ENCODE peak calls at places on chromosomes 6 and 20, in eight cellular contexts. One of them, this sample, is unnamed.
A peak's percentile ranks its signal among the peaks of the same experiment; 100 is the strongest.

GRCh38 chr6:56693246-56693607 is 50.5 kb upstream of the DST start:
- DNase-seq in activated naive CD4-positive, alpha-beta T cell treated with anti-CD3 and anti-CD28 coated beads, Interleukin-2, amount 10 ng/mL, durations not matched to agents 7 days and 5 days: no peak
- DNase-seq in DMS53: peak; percentile 61
- DNase-seq in AG10803: peak; percentile 99
- DNase-seq in NCI-H2171 treated with DMSO at 0.1 percent for 48 hours: no peak
- DNase-seq in stimulated activated CD4-positive, alpha-beta T cell treated with anti-CD3 and anti-CD28 coated beads, Interleukin-2, amount 100 ng/mL, for 4 hours: no peak
- DNase-seq in activated T-helper 9 cell treated with anti-CD3 and anti-CD28 coated beads, Interleukin-2, amount 50 U/mL, for 16 hours: no peak
- DNase-seq in heart right ventricle: peak; percentile 88
- DNase-seq in this sample: peak; percentile 46

GRCh38 chr6:3208096-3208774 is 19.2 kb downstream of the TUBB2B start:
- DNase-seq in activated naive CD4-positive, alpha-beta T cell treated with anti-CD3 and anti-CD28 coated beads, Interleukin-2, amount 10 ng/mL, durations not matched to agents 7 days and 5 days: no peak
- DNase-seq in DMS53: no peak
- DNase-seq in AG10803: peak; percentile 97
- DNase-seq in NCI-H2171 treated with DMSO at 0.1 percent for 48 hours: peak; percentile 32
- DNase-seq in stimulated activated CD4-positive, alpha-beta T cell treated with anti-CD3 and anti-CD28 coated beads, Interleukin-2, amount 100 ng/mL, for 4 hours: no peak
- DNase-seq in activated T-helper 9 cell treated with anti-CD3 and anti-CD28 coated beads, Interleukin-2, amount 50 U/mL, for 16 hours: no peak
- DNase-seq in heart right ventricle: no peak
- DNase-seq in this sample: no peak

GRCh38 chr6:126721581-126722145 is 381.7 kb downstream of the CENPW start:
- DNase-seq in activated naive CD4-positive, alpha-beta T cell treated with anti-CD3 and anti-CD28 coated beads, Interleukin-2, amount 10 ng/mL, durations not matched to agents 7 days and 5 days: no peak
- DNase-seq in DMS53: no peak
- DNase-seq in AG10803: peak; percentile 94
- DNase-seq in NCI-H2171 treated with DMSO at 0.1 percent for 48 hours: no peak
- DNase-seq in stimulated activated CD4-positive, alpha-beta T cell treated with anti-CD3 and anti-CD28 coated beads, Interleukin-2, amount 100 ng/mL, for 4 hours: no peak
- DNase-seq in activated T-helper 9 cell treated with anti-CD3 and anti-CD28 coated beads, Interleukin-2, amount 50 U/mL, for 16 hours: no peak
- DNase-seq in heart right ventricle: no peak
- DNase-seq in this sample: no peak

GRCh38 chr6:144330588-144330987 is 45.5 kb downstream of the UTRN start:
- DNase-seq in activated naive CD4-positive, alpha-beta T cell treated with anti-CD3 and anti-CD28 coated beads, Interleukin-2, amount 10 ng/mL, durations not matched to agents 7 days and 5 days: no peak
- DNase-seq in DMS53: peak; percentile 79
- DNase-seq in AG10803: no peak
- DNase-seq in NCI-H2171 treated with DMSO at 0.1 percent for 48 hours: no peak
- DNase-seq in stimulated activated CD4-positive, alpha-beta T cell treated with anti-CD3 and anti-CD28 coated beads, Interleukin-2, amount 100 ng/mL, for 4 hours: no peak
- DNase-seq in activated T-helper 9 cell treated with anti-CD3 and anti-CD28 coated beads, Interleukin-2, amount 50 U/mL, for 16 hours: no peak
- DNase-seq in heart right ventricle: no peak
- DNase-seq in this sample: peak; percentile 96

GRCh38 chr20:31951203-31951529 is 680 bp downstream of the PDRG1 start:
- DNase-seq in activated naive CD4-positive, alpha-beta T cell treated with anti-CD3 and anti-CD28 coated beads, Interleukin-2, amount 10 ng/mL, durations not matched to agents 7 days and 5 days: no peak
- DNase-seq in DMS53: no peak
- DNase-seq in AG10803: no peak
- DNase-seq in NCI-H2171 treated with DMSO at 0.1 percent for 48 hours: no peak
- DNase-seq in stimulated activated CD4-positive, alpha-beta T cell treated with anti-CD3 and anti-CD28 coated beads, Interleukin-2, amount 100 ng/mL, for 4 hours: no peak
- DNase-seq in activated T-helper 9 cell treated with anti-CD3 and anti-CD28 coated beads, Interleukin-2, amount 50 U/mL, for 16 hours: no peak
- DNase-seq in heart right ventricle: no peak
- DNase-seq in this sample: no peak

GRCh38 chr6:122730775-122731386 is 48.6 kb upstream of the FABP7 start:
- DNase-seq in activated naive CD4-positive, alpha-beta T cell treated with anti-CD3 and anti-CD28 coated beads, Interleukin-2, amount 10 ng/mL, durations not matched to agents 7 days and 5 days: peak; percentile 39
- DNase-seq in DMS53: peak; percentile 66
- DNase-seq in AG10803: peak; percentile 55
- DNase-seq in NCI-H2171 treated with DMSO at 0.1 percent for 48 hours: peak; percentile 69
- DNase-seq in stimulated activated CD4-positive, alpha-beta T cell treated with anti-CD3 and anti-CD28 coated beads, Interleukin-2, amount 100 ng/mL, for 4 hours: no peak
- DNase-seq in activated T-helper 9 cell treated with anti-CD3 and anti-CD28 coated beads, Interleukin-2, amount 50 U/mL, for 16 hours: no peak
- DNase-seq in heart right ventricle: no peak
- DNase-seq in this sample: no peak

GRCh38 chr20:39660965-39661364 is 698.8 kb downstream of the DHX35 start:
- DNase-seq in activated naive CD4-positive, alpha-beta T cell treated with anti-CD3 and anti-CD28 coated beads, Interleukin-2, amount 10 ng/mL, durations not matched to agents 7 days and 5 days: no peak
- DNase-seq in DMS53: no peak
- DNase-seq in AG10803: no peak
- DNase-seq in NCI-H2171 treated with DMSO at 0.1 percent for 48 hours: no peak
- DNase-seq in stimulated activated CD4-positive, alpha-beta T cell treated with anti-CD3 and anti-CD28 coated beads, Interleukin-2, amount 100 ng/mL, for 4 hours: no peak
- DNase-seq in activated T-helper 9 cell treated with anti-CD3 and anti-CD28 coated beads, Interleukin-2, amount 50 U/mL, for 16 hours: no peak
- DNase-seq in heart right ventricle: no peak
- DNase-seq in this sample: no peak

GRCh38 chr6:118917550-118918321 is 17.2 kb downstream of the MCM9 start:
- DNase-seq in activated naive CD4-positive, alpha-beta T cell treated with anti-CD3 and anti-CD28 coated beads, Interleukin-2, amount 10 ng/mL, durations not matched to agents 7 days and 5 days: no peak
- DNase-seq in DMS53: no peak
- DNase-seq in AG10803: no peak
- DNase-seq in NCI-H2171 treated with DMSO at 0.1 percent for 48 hours: no peak
- DNase-seq in stimulated activated CD4-positive, alpha-beta T cell treated with anti-CD3 and anti-CD28 coated beads, Interleukin-2, amount 100 ng/mL, for 4 hours: no peak
- DNase-seq in activated T-helper 9 cell treated with anti-CD3 and anti-CD28 coated beads, Interleukin-2, amount 50 U/mL, for 16 hours: no peak
- DNase-seq in heart right ventricle: no peak
- DNase-seq in this sample: no peak

GRCh38 chr20:39004508-39004907 is 42.4 kb downstream of the DHX35 start:
- DNase-seq in activated naive CD4-positive, alpha-beta T cell treated with anti-CD3 and anti-CD28 coated beads, Interleukin-2, amount 10 ng/mL, durations not matched to agents 7 days and 5 days: peak; percentile 28
- DNase-seq in DMS53: no peak
- DNase-seq in AG10803: no peak
- DNase-seq in NCI-H2171 treated with DMSO at 0.1 percent for 48 hours: peak; percentile 73
- DNase-seq in stimulated activated CD4-positive, alpha-beta T cell treated with anti-CD3 and anti-CD28 coated beads, Interleukin-2, amount 100 ng/mL, for 4 hours: peak; percentile 20
- DNase-seq in activated T-helper 9 cell treated with anti-CD3 and anti-CD28 coated beads, Interleukin-2, amount 50 U/mL, for 16 hours: no peak
- DNase-seq in heart right ventricle: no peak
- DNase-seq in this sample: peak; percentile 58

GRCh38 chr6:122736606-122737005 is 42.9 kb upstream of the FABP7 start:
- DNase-seq in activated naive CD4-positive, alpha-beta T cell treated with anti-CD3 and anti-CD28 coated beads, Interleukin-2, amount 10 ng/mL, durations not matched to agents 7 days and 5 days: no peak
- DNase-seq in DMS53: peak; percentile 78
- DNase-seq in AG10803: no peak
- DNase-seq in NCI-H2171 treated with DMSO at 0.1 percent for 48 hours: peak; percentile 80
- DNase-seq in stimulated activated CD4-positive, alpha-beta T cell treated with anti-CD3 and anti-CD28 coated beads, Interleukin-2, amount 100 ng/mL, for 4 hours: no peak
- DNase-seq in activated T-helper 9 cell treated with anti-CD3 and anti-CD28 coated beads, Interleukin-2, amount 50 U/mL, for 16 hours: no peak
- DNase-seq in heart right ventricle: no peak
- DNase-seq in this sample: no peak

GRCh38 chr20:59013959-59014608 is 5.1 kb upstream of the TUBB1 start:
- DNase-seq in activated naive CD4-positive, alpha-beta T cell treated with anti-CD3 and anti-CD28 coated beads, Interleukin-2, amount 10 ng/mL, durations not matched to agents 7 days and 5 days: peak; percentile 66
- DNase-seq in DMS53: no peak
- DNase-seq in AG10803: peak; percentile 28
- DNase-seq in NCI-H2171 treated with DMSO at 0.1 percent for 48 hours: no peak
- DNase-seq in stimulated activated CD4-positive, alpha-beta T cell treated with anti-CD3 and anti-CD28 coated beads, Interleukin-2, amount 100 ng/mL, for 4 hours: no peak
- DNase-seq in activated T-helper 9 cell treated with anti-CD3 and anti-CD28 coated beads, Interleukin-2, amount 50 U/mL, for 16 hours: no peak
- DNase-seq in heart right ventricle: no peak
- DNase-seq in this sample: no peak

GRCh38 chr20:824490-824889 is 9.0 kb upstream of the FAM110A start:
- DNase-seq in activated naive CD4-positive, alpha-beta T cell treated with anti-CD3 and anti-CD28 coated beads, Interleukin-2, amount 10 ng/mL, durations not matched to agents 7 days and 5 days: no peak
- DNase-seq in DMS53: no peak
- DNase-seq in AG10803: no peak
- DNase-seq in NCI-H2171 treated with DMSO at 0.1 percent for 48 hours: no peak
- DNase-seq in stimulated activated CD4-positive, alpha-beta T cell treated with anti-CD3 and anti-CD28 coated beads, Interleukin-2, amount 100 ng/mL, for 4 hours: no peak
- DNase-seq in activated T-helper 9 cell treated with anti-CD3 and anti-CD28 coated beads, Interleukin-2, amount 50 U/mL, for 16 hours: no peak
- DNase-seq in heart right ventricle: no peak
- DNase-seq in this sample: no peak

GRCh38 chr6:120675886-120676285 is 658.4 kb downstream of the TBC1D32 start:
- DNase-seq in activated naive CD4-positive, alpha-beta T cell treated with anti-CD3 and anti-CD28 coated beads, Interleukin-2, amount 10 ng/mL, durations not matched to agents 7 days and 5 days: no peak
- DNase-seq in DMS53: peak; percentile 53
- DNase-seq in AG10803: no peak
- DNase-seq in NCI-H2171 treated with DMSO at 0.1 percent for 48 hours: no peak
- DNase-seq in stimulated activated CD4-positive, alpha-beta T cell treated with anti-CD3 and anti-CD28 coated beads, Interleukin-2, amount 100 ng/mL, for 4 hours: no peak
- DNase-seq in activated T-helper 9 cell treated with anti-CD3 and anti-CD28 coated beads, Interleukin-2, amount 50 U/mL, for 16 hours: no peak
- DNase-seq in heart right ventricle: no peak
- DNase-seq in this sample: no peak

This sample was measured in thyroid gland.